ENCODE peak calls at places on chromosomes 3 and 15, in eight cellular contexts. One of them, this sample, is unnamed.
A peak's percentile ranks its signal among the peaks of the same experiment; 100 is the strongest.

GRCh38 chr15:46266691-46267090 is 631.9 kb downstream of the SQOR start:
- DNase-seq in IMR-90: no peak
- DNase-seq in Panc1: no peak
- DNase-seq in adipocyte: no peak
- DNase-seq in psoas muscle: no peak
- DNase-seq in HAP-1: no peak
- DNase-seq in right atrium auricular region: no peak
- DNase-seq in H9: no peak
- DNase-seq in this sample: no peak

GRCh38 chr15:80978685-80979084 is 10.9 kb downstream of the MESD start:
- DNase-seq in HAP-1: no peak
- DNase-seq in H9: no peak
- DNase-seq in right atrium auricular region: no peak
- DNase-seq in adipocyte: no peak
- DNase-seq in IMR-90: peak; percentile 61
- DNase-seq in Panc1: no peak
- DNase-seq in psoas muscle: no peak
- DNase-seq in this sample: no peak

GRCh38 chr15:88890495-88890894 is 4.8 kb downstream of the HAPLN3 start:
- DNase-seq in adipocyte: no peak
- DNase-seq in IMR-90: no peak
- DNase-seq in H9: no peak
- DNase-seq in HAP-1: no peak
- DNase-seq in right atrium auricular region: no peak
- DNase-seq in psoas muscle: no peak
- DNase-seq in Panc1: no peak
- DNase-seq in this sample: no peak

GRCh38 chr3:45437388-45437787 is 49.0 kb downstream of the LARS2 start:
- DNase-seq in IMR-90: peak; percentile 11
- DNase-seq in H9: no peak
- DNase-seq in adipocyte: no peak
- DNase-seq in right atrium auricular region: no peak
- DNase-seq in psoas muscle: no peak
- DNase-seq in Panc1: no peak
- DNase-seq in HAP-1: no peak
- DNase-seq in this sample: peak; percentile 8

GRCh38 chr3:127141921-127142730 is 50.8 kb upstream of the PRR23E start:
- DNase-seq in psoas muscle: no peak
- DNase-seq in HAP-1: no peak
- DNase-seq in Panc1: no peak
- DNase-seq in IMR-90: no peak
- DNase-seq in right atrium auricular region: no peak
- DNase-seq in adipocyte: no peak
- DNase-seq in H9: no peak
- DNase-seq in this sample: no peak

GRCh38 chr3:4985330-4986174 is 6.3 kb downstream of the BHLHE40 start:
- DNase-seq in adipocyte: peak; percentile 54
- DNase-seq in HAP-1: no peak
- DNase-seq in IMR-90: peak; percentile 76
- DNase-seq in psoas muscle: peak; percentile 64
- DNase-seq in H9: peak; percentile 55
- DNase-seq in right atrium auricular region: no peak
- DNase-seq in Panc1: no peak
- DNase-seq in this sample: peak; percentile 77

GRCh38 chr3:31043184-31043819 is 148.8 kb upstream of the GADL1 start:
- DNase-seq in HAP-1: no peak
- DNase-seq in adipocyte: peak; percentile 61
- DNase-seq in H9: no peak
- DNase-seq in psoas muscle: no peak
- DNase-seq in right atrium auricular region: no peak
- DNase-seq in Panc1: no peak
- DNase-seq in IMR-90: peak; percentile 19
- DNase-seq in this sample: no peak

GRCh38 chr3:157360044-157360443 is 76.6 kb upstream of the PTX3 start:
- DNase-seq in right atrium auricular region: no peak
- DNase-seq in IMR-90: peak; percentile 93
- DNase-seq in adipocyte: peak; percentile 90
- DNase-seq in HAP-1: no peak
- DNase-seq in Panc1: peak; percentile 75
- DNase-seq in H9: no peak
- DNase-seq in psoas muscle: no peak
- DNase-seq in this sample: peak; percentile 26

GRCh38 chr15:98289747-98290146 is 329.2 kb downstream of the ARRDC4 start:
- DNase-seq in psoas muscle: no peak
- DNase-seq in Panc1: no peak
- DNase-seq in IMR-90: no peak
- DNase-seq in HAP-1: no peak
- DNase-seq in right atrium auricular region: no peak
- DNase-seq in H9: no peak
- DNase-seq in adipocyte: no peak
- DNase-seq in this sample: no peak

GRCh38 chr3:10983219-10983916 is 9.2 kb upstream of the SLC6A1 start:
- DNase-seq in IMR-90: peak; percentile 17
- DNase-seq in Panc1: peak; percentile 32
- DNase-seq in H9: peak; percentile 63
- DNase-seq in adipocyte: peak; percentile 69
- DNase-seq in right atrium auricular region: no peak
- DNase-seq in psoas muscle: no peak
- DNase-seq in HAP-1: peak; percentile 50
- DNase-seq in this sample: peak; percentile 50

GRCh38 chr3:55441499-55441898 is 45.6 kb downstream of the WNT5A start:
- DNase-seq in Panc1: no peak
- DNase-seq in psoas muscle: no peak
- DNase-seq in HAP-1: no peak
- DNase-seq in H9: no peak
- DNase-seq in IMR-90: no peak
- DNase-seq in adipocyte: no peak
- DNase-seq in right atrium auricular region: no peak
- DNase-seq in this sample: no peak

GRCh38 chr3:17478673-17479072 is 263.8 kb downstream of the TBC1D5 start:
- DNase-seq in HAP-1: no peak
- DNase-seq in right atrium auricular region: no peak
- DNase-seq in IMR-90: peak; percentile 97
- DNase-seq in H9: no peak
- DNase-seq in Panc1: peak; percentile 87
- DNase-seq in adipocyte: peak; percentile 41
- DNase-seq in psoas muscle: no peak
- DNase-seq in this sample: peak; percentile 10

GRCh38 chr15:89362203-89363101 is 27.8 kb upstream of the POLG start:
- DNase-seq in H9: no peak
- DNase-seq in adipocyte: no peak
- DNase-seq in HAP-1: no peak
- DNase-seq in psoas muscle: no peak
- DNase-seq in right atrium auricular region: no peak
- DNase-seq in Panc1: no peak
- DNase-seq in IMR-90: no peak
- DNase-seq in this sample: no peak

GRCh38 chr3:139944256-139944910 is 9.4 kb downstream of the CLSTN2 start:
- DNase-seq in HAP-1: no peak
- DNase-seq in psoas muscle: no peak
- DNase-seq in adipocyte: no peak
- DNase-seq in H9: no peak
- DNase-seq in IMR-90: no peak
- DNase-seq in Panc1: no peak
- DNase-seq in right atrium auricular region: no peak
- DNase-seq in this sample: no peak

GRCh38 chr15:96408591-96409183 is 78.2 kb downstream of the NR2F2 start:
- DNase-seq in H9: peak; percentile 40
- DNase-seq in psoas muscle: no peak
- DNase-seq in adipocyte: no peak
- DNase-seq in HAP-1: no peak
- DNase-seq in right atrium auricular region: no peak
- DNase-seq in IMR-90: no peak
- DNase-seq in Panc1: no peak
- DNase-seq in this sample: no peak
- H3K27me3 ChIP-seq in H9: peaks cover 83% of the 10 kb centered on the region
- H3K27me3 ChIP-seq in psoas muscle: peaks cover 27% of the 10 kb centered on the region
- H3K27me3 ChIP-seq in adipocyte: peaks cover 63% of the 10 kb centered on the region
- H3K27me3 ChIP-seq in HAP-1: peaks cover 61% of the 10 kb centered on the region
- H3K27me3 ChIP-seq in right atrium auricular region: peaks cover 20% of the 10 kb centered on the region
- H3K27me3 ChIP-seq in IMR-90: peaks cover 72% of the 10 kb centered on the region
- H3K27me3 ChIP-seq in Panc1: peaks cover 39% of the 10 kb centered on the region
- H3K27me3 ChIP-seq in this sample: peaks cover 35% of the 10 kb centered on the region

DNA sequence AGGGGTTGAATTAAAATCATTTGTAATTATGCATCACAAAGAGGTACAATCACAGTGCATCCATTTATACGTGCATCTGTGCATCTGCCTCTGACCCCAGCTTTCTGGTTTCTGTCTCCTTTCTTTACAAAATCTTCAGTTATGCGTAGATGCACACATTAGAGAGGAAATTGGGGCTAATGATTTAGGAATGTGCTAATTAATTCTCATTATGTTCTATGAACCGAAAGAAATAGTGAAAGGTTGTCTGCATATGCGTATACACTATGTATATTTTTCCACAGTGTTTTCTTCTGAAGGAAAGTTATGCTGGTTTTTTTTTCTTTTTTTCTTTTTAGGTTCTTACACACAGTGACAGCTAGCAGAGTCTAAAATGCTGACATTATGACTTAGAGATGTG is 71.6 kb downstream of the SAMMSON start:
- DNase-seq in adipocyte: no peak
- DNase-seq in H9: no peak
- DNase-seq in psoas muscle: no peak
- DNase-seq in Panc1: no peak
- DNase-seq in right atrium auricular region: no peak
- DNase-seq in IMR-90: no peak
- DNase-seq in HAP-1: no peak
- DNase-seq in this sample: no peak
- H3K27me3 ChIP-seq in adipocyte: peaks cover 7% of the 10 kb centered on the region
- H3K27me3 ChIP-seq in H9: no peaks in the 10 kb centered on the region
- H3K27me3 ChIP-seq in psoas muscle: no peaks in the 10 kb centered on the region
- H3K27me3 ChIP-seq in Panc1: no peaks in the 10 kb centered on the region
- H3K27me3 ChIP-seq in right atrium auricular region: no peaks in the 10 kb centered on the region
- H3K27me3 ChIP-seq in IMR-90: peaks cover 28% of the 10 kb centered on the region
- H3K27me3 ChIP-seq in HAP-1: no peaks in the 10 kb centered on the region
- H3K27me3 ChIP-seq in this sample: no peaks in the 10 kb centered on the region

DNA sequence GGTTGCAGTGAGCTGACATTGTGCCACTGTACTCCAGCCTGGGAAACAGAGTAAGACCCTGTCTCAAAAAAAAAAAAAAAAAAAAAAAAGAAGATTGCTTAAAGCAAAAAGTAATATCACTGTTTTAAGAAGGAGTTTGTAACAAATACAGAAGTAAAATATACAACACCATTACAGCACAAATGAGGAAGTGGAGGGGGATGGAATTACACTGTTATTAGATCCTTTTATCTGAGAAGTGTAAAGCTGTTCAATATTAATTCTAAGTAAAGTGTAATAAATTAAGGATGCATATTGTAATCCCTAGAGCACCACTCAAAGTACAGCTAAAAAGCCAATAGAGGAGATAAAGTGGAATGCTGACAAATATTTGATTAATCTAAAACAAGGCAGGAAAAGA is 47.0 kb upstream of the SNRPA1 start:
- DNase-seq in adipocyte: no peak
- DNase-seq in H9: no peak
- DNase-seq in psoas muscle: no peak
- DNase-seq in HAP-1: no peak
- DNase-seq in right atrium auricular region: no peak
- DNase-seq in IMR-90: no peak
- DNase-seq in Panc1: no peak
- DNase-seq in this sample: no peak
- H3K27me3 ChIP-seq in adipocyte: peaks cover 22% of the 10 kb centered on the region
- H3K27me3 ChIP-seq in H9: no peaks in the 10 kb centered on the region
- H3K27me3 ChIP-seq in psoas muscle: no peaks in the 10 kb centered on the region
- H3K27me3 ChIP-seq in HAP-1: no peaks in the 10 kb centered on the region
- H3K27me3 ChIP-seq in right atrium auricular region: no peaks in the 10 kb centered on the region
- H3K27me3 ChIP-seq in IMR-90: peaks cover 21% of the 10 kb centered on the region
- H3K27me3 ChIP-seq in Panc1: no peaks in the 10 kb centered on the region
- H3K27me3 ChIP-seq in this sample: no peaks in the 10 kb centered on the region

DNA sequence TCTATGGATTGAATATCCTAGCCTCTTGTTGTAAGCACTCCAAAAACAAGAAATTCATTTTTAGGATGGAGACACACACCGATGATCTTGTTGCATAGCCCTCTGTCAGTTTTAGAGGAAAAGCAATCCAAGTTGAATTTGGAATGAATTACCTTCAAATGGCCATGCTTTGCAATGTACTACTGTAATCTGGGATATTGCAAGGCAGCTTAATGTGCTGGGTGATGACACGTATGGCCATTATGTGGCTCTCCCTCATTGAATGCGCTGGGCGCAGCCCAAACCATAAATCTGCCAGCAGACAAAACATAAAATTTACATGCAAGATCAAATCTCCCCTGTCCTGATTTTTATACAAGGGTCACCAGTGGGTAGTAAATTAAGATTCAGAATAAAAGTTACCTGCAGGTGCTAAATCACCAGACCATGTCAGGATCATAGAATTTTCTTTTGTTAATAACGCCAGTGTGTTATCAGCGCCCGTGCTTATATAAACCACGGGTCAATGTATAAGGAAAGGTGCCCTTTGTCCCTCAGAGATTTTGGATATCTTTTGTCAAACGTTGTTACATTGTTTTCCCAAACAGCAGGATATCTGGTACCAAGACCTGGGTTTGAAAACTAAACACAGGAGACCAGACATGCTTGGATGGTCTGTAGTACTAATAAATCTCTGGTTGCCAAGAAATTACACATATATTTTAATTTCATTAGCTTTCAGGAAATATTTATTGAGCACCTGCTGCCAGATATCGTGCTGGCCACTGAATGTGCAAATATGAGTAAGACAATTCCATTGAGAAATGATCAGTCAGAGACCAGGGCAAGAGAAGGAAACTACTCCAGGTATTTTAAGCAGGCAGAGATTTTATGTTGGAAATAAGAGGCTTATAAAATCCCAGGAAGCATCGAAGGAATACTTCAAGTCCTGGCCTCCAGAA is 237.1 kb downstream of the EBLN2 start:
- DNase-seq in right atrium auricular region: no peak
- DNase-seq in H9: no peak
- DNase-seq in IMR-90: no peak
- DNase-seq in adipocyte: no peak
- DNase-seq in psoas muscle: no peak
- DNase-seq in HAP-1: peak; percentile 87
- DNase-seq in Panc1: no peak
- DNase-seq in this sample: no peak
- H3K27me3 ChIP-seq in right atrium auricular region: no peaks in the 10 kb centered on the region
- H3K27me3 ChIP-seq in H9: no peaks in the 10 kb centered on the region
- H3K27me3 ChIP-seq in IMR-90: peaks cover 3% of the 10 kb centered on the region
- H3K27me3 ChIP-seq in adipocyte: peaks cover 38% of the 10 kb centered on the region
- H3K27me3 ChIP-seq in psoas muscle: no peaks in the 10 kb centered on the region
- H3K27me3 ChIP-seq in HAP-1: peaks cover 10% of the 10 kb centered on the region
- H3K27me3 ChIP-seq in Panc1: peaks cover 6% of the 10 kb centered on the region
- H3K27me3 ChIP-seq in this sample: peaks cover 61% of the 10 kb centered on the region

GRCh38 chr3:22371592-22372291 is 620.7 kb upstream of the ZNF385D start:
- DNase-seq in adipocyte: no peak
- DNase-seq in Panc1: no peak
- DNase-seq in right atrium auricular region: no peak
- DNase-seq in H9: peak; percentile 54
- DNase-seq in IMR-90: no peak
- DNase-seq in HAP-1: no peak
- DNase-seq in psoas muscle: no peak
- DNase-seq in this sample: no peak
- H3K27me3 ChIP-seq in adipocyte: peaks cover 52% of the 10 kb centered on the region
- H3K27me3 ChIP-seq in Panc1: no peaks in the 10 kb centered on the region
- H3K27me3 ChIP-seq in right atrium auricular region: no peaks in the 10 kb centered on the region
- H3K27me3 ChIP-seq in H9: peaks cover 12% of the 10 kb centered on the region
- H3K27me3 ChIP-seq in IMR-90: peaks cover 2% of the 10 kb centered on the region
- H3K27me3 ChIP-seq in HAP-1: peaks cover 34% of the 10 kb centered on the region
- H3K27me3 ChIP-seq in psoas muscle: peaks cover 3% of the 10 kb centered on the region
- H3K27me3 ChIP-seq in this sample: no peaks in the 10 kb centered on the region

DNA sequence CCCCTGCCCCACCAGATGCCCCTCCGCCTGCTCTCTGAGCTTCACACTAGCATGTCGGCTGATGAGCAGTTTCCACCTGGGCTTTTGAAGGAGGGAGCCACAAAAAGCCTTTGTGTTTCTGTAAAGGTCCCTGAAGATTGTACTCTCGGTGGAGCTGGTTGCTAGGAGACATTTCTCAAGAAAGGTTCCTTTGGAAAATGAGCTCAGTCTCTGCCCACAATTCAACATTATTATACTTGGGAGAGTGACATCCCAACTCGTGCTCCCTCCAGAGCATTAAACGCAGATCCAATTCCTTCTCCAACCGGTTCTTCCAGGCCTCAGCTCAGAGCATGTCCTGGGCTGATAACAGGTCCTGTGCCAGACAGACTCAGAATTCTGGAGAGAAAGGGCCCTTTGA is 26.8 kb upstream of the FAM107A start:
- DNase-seq in H9: no peak
- DNase-seq in IMR-90: no peak
- DNase-seq in psoas muscle: no peak
- DNase-seq in right atrium auricular region: no peak
- DNase-seq in HAP-1: no peak
- DNase-seq in Panc1: no peak
- DNase-seq in adipocyte: no peak
- DNase-seq in this sample: no peak
- H3K27me3 ChIP-seq in H9: no peaks in the 10 kb centered on the region
- H3K27me3 ChIP-seq in IMR-90: peaks cover 50% of the 10 kb centered on the region
- H3K27me3 ChIP-seq in psoas muscle: no peaks in the 10 kb centered on the region
- H3K27me3 ChIP-seq in right atrium auricular region: no peaks in the 10 kb centered on the region
- H3K27me3 ChIP-seq in HAP-1: peaks cover 13% of the 10 kb centered on the region
- H3K27me3 ChIP-seq in Panc1: no peaks in the 10 kb centered on the region
- H3K27me3 ChIP-seq in adipocyte: peaks cover 35% of the 10 kb centered on the region
- H3K27me3 ChIP-seq in this sample: peaks cover 59% of the 10 kb centered on the region